ENCODE peak calls at places on chromosomes 1 and 21, in five cellular contexts. Y is left ventricle myocardium inferior; L is cardiac muscle cell; T is HL-60; N is CD4-positive, alpha-beta T cell. K is an unnamed sample.

GRCh38 chr1:217403321-217403720 is 227.6 kb downstream of the GPATCH2 start:
- DNase-seq in Y (no peak), L (no peak), T (no peak), N (no peak), K (no peak)

GRCh38 chr1:248853668-248854375 is 5.1 kb downstream of the ZNF692 start:
- DNase-seq in Y (no peak), L (no peak), T (no peak), N (no peak), K (no peak)

GRCh38 chr21:28632718-28633408 is 359.8 kb downstream of the LTN1 start:
- DNase-seq in Y (no peak), L (peak), T (no peak), N (no peak), K (peak)

GRCh38 chr1:225772848-225773247 is 4.8 kb upstream of the SRP9 start:
- DNase-seq in Y (no peak), L (no peak), T (no peak), N (no peak), K (peak)

GRCh38 chr1:111101854-111102642 is 37.8 kb downstream of the DRAM2 start:
- DNase-seq in Y (no peak), L (no peak), T (no peak), N (no peak), K (peak)

GRCh38 chr1:178928985-178929384 is 58.1 kb upstream of the ANGPTL1 start:
- DNase-seq in Y (no peak), L (no peak), T (no peak), N (no peak), K (no peak)

GRCh38 chr1:222404710-222405109 is 143.2 kb downstream of the HHIPL2 start:
- DNase-seq in Y (no peak), L (no peak), T (no peak), N (no peak), K (no peak)

GRCh38 chr1:107683198-107683657 is 281.8 kb downstream of the VAV3 start:
- DNase-seq in Y (no peak), L (no peak), T (no peak), N (no peak), K (no peak)

GRCh38 chr1:76928511-76928910 is 61.2 kb downstream of the ST6GALNAC5 start:
- DNase-seq in Y (no peak), L (no peak), T (no peak), N (no peak), K (peak)

DNA sequence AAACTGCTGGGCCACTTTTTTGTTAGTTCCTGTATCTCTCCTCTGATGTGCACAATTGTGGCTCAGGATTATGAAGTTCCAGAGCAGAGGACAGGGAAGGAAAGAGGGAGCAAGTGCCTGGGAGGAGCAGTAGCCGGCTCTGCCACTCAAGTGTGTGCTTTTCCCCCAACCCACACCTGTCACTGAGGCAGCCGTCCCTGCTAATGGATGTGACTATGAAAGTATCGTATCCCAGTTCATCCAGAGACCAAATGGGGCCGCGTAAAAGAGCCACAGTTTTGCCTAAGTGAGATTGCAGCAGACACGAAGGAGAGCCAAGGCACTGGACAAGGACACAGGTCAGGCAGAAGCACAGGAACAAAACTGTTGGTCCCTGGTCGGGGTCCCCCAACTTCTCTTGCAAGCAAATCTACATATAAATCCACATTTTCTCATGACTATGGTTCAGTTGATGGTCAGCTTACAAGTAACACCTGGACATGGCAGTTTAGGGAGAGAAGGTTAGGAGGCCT is 204.7 kb downstream of the RHOU start:
- DNase-seq in Y (no peak), L (no peak), T (no peak), N (no peak), K (no peak)
- TF ChIP-seq CTCF in Y (no peak), L (no peak), T (no peak), N (no peak), K (no peak)

DNA sequence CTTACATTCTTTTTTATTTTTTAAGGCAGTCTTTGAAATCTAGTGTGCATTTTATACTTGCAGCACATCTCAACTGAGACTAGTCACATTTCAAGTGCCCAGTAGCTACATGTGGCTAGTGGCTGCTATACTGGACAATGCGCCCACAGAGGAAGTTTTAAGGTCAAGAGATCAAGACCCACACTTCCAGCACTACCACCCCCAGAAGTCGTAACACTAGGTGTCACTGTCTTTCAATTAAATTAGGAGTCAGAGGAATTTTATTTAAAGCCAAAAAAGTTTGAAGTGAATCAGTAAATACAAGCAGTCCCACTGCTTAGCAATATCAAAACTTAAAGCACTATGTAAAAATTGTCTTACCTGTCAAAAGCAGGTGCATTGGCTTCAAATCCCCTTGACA is 39.9 kb downstream of the SYNJ1 start:
- DNase-seq in Y (no peak), L (no peak), T (no peak), N (no peak), K (no peak)
- TF ChIP-seq CTCF in Y (peak), L (no peak), T (no peak), N (no peak), K (peak)

GRCh38 chr1:234231061-234231892 is 142.0 kb upstream of the COA6 start:
- DNase-seq in Y (no peak), L (no peak), T (peak), N (no peak), K (no peak)
- TF ChIP-seq CTCF in Y (no peak), L (peak), T (peak), N (no peak), K (peak)

DNA sequence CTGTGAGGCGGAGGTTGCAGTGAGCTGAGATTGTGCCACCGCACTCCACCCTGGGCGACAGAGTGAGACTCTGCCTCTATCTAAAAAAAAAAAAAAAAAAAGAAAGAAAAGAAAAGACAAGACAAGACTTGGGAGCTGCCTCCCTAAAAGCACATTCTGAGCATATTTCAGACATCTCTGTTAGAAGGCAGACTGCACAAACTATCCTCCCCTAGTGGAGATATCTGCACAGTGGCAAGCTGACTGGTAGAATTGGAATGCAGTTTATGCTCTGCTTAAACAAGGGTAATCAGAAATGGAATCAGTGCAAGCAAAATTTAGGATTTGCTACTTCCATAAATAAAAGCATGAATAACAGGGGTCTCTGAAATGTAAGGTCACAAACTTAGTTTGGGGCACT is 31.8 kb downstream of the GNG4 start:
- DNase-seq in Y (no peak), L (peak), T (no peak), N (no peak), K (peak)
- TF ChIP-seq CTCF in Y (no peak), L (peak), T (no peak), N (no peak), K (peak)

GRCh38 chr1:3898994-3899775 is 887 bp downstream of the C1orf174 start:
- DNase-seq in Y (no peak), L (peak), T (peak), N (no peak), K (no peak)
- TF ChIP-seq CTCF in Y (no peak), L (no peak), T (no peak), N (no peak), K (no peak)

GRCh38 chr1:21216835-21217811 is 40.4 kb upstream of the EIF4G3 start:
- DNase-seq in Y (no peak), L (peak), T (peak), N (peak), K (peak)
- TF ChIP-seq CTCF in Y (peak), L (peak), T (peak), N (peak), K (peak)

GRCh38 chr1:6034750-6035096 is 11.0 kb upstream of the KCNAB2 start:
- DNase-seq in Y (no peak), L (no peak), T (no peak), N (no peak), K (no peak)
- TF ChIP-seq CTCF in Y (peak), L (no peak), T (no peak), N (no peak), K (no peak)

GRCh38 chr1:9651565-9652378 is at the start of gene PIK3CD:
- DNase-seq in Y (peak), L (peak), T (peak), N (peak), K (no peak)

GRCh38 chr1:9653195-9653782 is 1.8 kb downstream of the PIK3CD start:
- DNase-seq in Y (no peak), L (no peak), T (no peak), N (no peak), K (no peak)

GRCh38 chr1:9653783-9654517 is 2.4 kb downstream of the PIK3CD start:
- DNase-seq in Y (no peak), L (no peak), T (peak), N (no peak), K (no peak)

GRCh38 chr1:9652379-9653194 is 1.1 kb downstream of the PIK3CD start:
- DNase-seq in Y (peak), L (peak), T (peak), N (peak), K (no peak)

DNA sequence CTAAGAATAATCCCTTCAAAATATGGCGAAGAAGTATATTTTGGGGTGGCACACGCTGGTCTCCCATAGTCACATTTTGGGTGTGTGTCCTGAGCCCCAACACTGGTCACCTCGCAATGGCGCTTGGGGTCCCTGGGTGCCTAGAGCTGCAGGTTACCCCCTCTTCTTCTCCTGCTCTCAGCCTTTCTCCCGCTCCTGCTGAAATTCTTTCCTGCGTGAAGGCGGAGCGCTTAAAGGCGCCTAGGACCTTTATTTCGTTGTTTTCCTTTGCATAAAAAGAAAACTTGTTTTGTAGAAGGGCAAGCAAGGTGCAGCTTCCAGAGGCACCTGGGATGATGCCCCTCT is 339 bp upstream of the PIK3CD start:
- DNase-seq in Y (no peak), L (no peak), T (no peak), N (no peak), K (no peak)
- TF ChIP-seq CTCF in Y (no peak), L (no peak), T (no peak), N (no peak), K (no peak)

K was measured in foreskin keratinocyte.